ENCODE peak calls at places on chromosomes 1 and 21, in four cellular contexts. D, J, X and P are unnamed samples.

GRCh38 chr1:1438531-1439381 is 3.3 kb downstream of the VWA1 start:
- DNase-seq in D (no peak), J (no peak), X (no peak), P (no peak)

GRCh38 chr1:210709694-210710093 is 381.0 kb downstream of the HHAT start:
- DNase-seq in D (no peak), J (no peak), X (no peak), P (no peak)

GRCh38 chr1:154697710-154698109 is 89.7 kb upstream of the ADAR start:
- DNase-seq in D (no peak), J (no peak), X (no peak), P (no peak)

GRCh38 chr21:40754466-40754865 is 92.5 kb downstream of the DSCAM start:
- DNase-seq in D (no peak), J (no peak), X (no peak), P (no peak)

GRCh38 chr1:35569956-35570355 is 3.2 kb upstream of the TFAP2E start:
- DNase-seq in D (no peak), J (no peak), X (no peak), P (no peak)

GRCh38 chr1:115184951-115185331 is 95.6 kb upstream of the TSPAN2 start:
- DNase-seq in D (no peak), J (no peak), X (no peak), P (no peak)

GRCh38 chr1:156908541-156908940 is 11.9 kb upstream of the LRRC71 start:
- DNase-seq in D (no peak), J (no peak), X (no peak), P (no peak)

GRCh38 chr1:168161459-168161858 is 17.3 kb upstream of the TIPRL start:
- DNase-seq in D (no peak), J (peak), X (no peak), P (no peak)

GRCh38 chr21:42535602-42536171 is 22.0 kb downstream of the SLC37A1 start:
- DNase-seq in D (no peak), J (no peak), X (peak), P (no peak)

GRCh38 chr1:20102875-20103274 is 16.5 kb downstream of the PLA2G2D start:
- DNase-seq in D (no peak), J (no peak), X (no peak), P (no peak)

GRCh38 chr1:44810101-44810761 is 1.9 kb downstream of the BTBD19 start:
- DNase-seq in D (no peak), J (no peak), X (peak), P (no peak)

GRCh38 chr1:32989160-32989894 is 24.7 kb upstream of the RNF19B start:
- DNase-seq in D (no peak), J (peak), X (no peak), P (no peak)

GRCh38 chr1:198713081-198713480 is 74.2 kb downstream of the PTPRC start:
- DNase-seq in D (no peak), J (no peak), X (no peak), P (no peak)

GRCh38 chr1:184686540-184686939 is 68.1 kb downstream of the EDEM3 start:
- DNase-seq in D (peak), J (no peak), X (no peak), P (no peak)

GRCh38 chr1:222048030-222048632 is 306.2 kb upstream of the DUSP10 start:
- DNase-seq in D (no peak), J (no peak), X (peak), P (no peak)

GRCh38 chr1:44108241-44108640 is 10.4 kb upstream of the KLF17 start:
- DNase-seq in D (no peak), J (no peak), X (no peak), P (no peak)

GRCh38 chr1:183454377-183454776 is 17.9 kb upstream of the SMG7 start:
- DNase-seq in D (no peak), J (no peak), X (no peak), P (no peak)

GRCh38 chr1:34532113-34532512 is 222.7 kb upstream of the GJB5 start:
- DNase-seq in D (no peak), J (no peak), X (peak), P (no peak)

GRCh38 chr1:7478142-7478796 is 292.8 kb upstream of the VAMP3 start:
- DNase-seq in D (no peak), J (no peak), X (no peak), P (no peak)

GRCh38 chr1:211708006-211708405 is 32.6 kb upstream of the NEK2 start:
- DNase-seq in D (no peak), J (no peak), X (no peak), P (no peak)

GRCh38 chr1:228515200-228515834 is 28.1 kb downstream of the RNF187 start:
- DNase-seq in D (peak), J (peak), X (no peak), P (no peak)

GRCh38 chr1:224447251-224447650 is 12.7 kb upstream of the WDR26 start:
- DNase-seq in D (no peak), J (no peak), X (no peak), P (no peak)

GRCh38 chr1:93140106-93140505 is 40.1 kb downstream of the TMED5 start:
- DNase-seq in D (no peak), J (no peak), X (no peak), P (no peak)

GRCh38 chr1:12472798-12473551 is 145.0 kb downstream of the DHRS3 start:
- DNase-seq in D (no peak), J (peak), X (no peak), P (no peak)

GRCh38 chr1:241672301-241672700 is 20.2 kb downstream of the WDR64 start:
- DNase-seq in D (peak), J (no peak), X (no peak), P (no peak)

GRCh38 chr1:215567491-215568286 is 585 bp downstream of the KCTD3 start:
- DNase-seq in D (peak), J (peak), X (no peak), P (peak)

GRCh38 chr1:29585656-29586055 is 349.3 kb downstream of the PTPRU start:
- DNase-seq in D (no peak), J (no peak), X (no peak), P (no peak)

GRCh38 chr1:20717452-20718342 is at the start of gene KIF17:
- DNase-seq in D (no peak), J (peak), X (no peak), P (peak)

GRCh38 chr1:35902671-35903070 is 19.7 kb downstream of the AGO1 start:
- DNase-seq in D (no peak), J (no peak), X (no peak), P (no peak)

GRCh38 chr1:204319462-204319861 is 40.3 kb downstream of the PLEKHA6 start:
- DNase-seq in D (no peak), J (peak), X (no peak), P (no peak)

DNA sequence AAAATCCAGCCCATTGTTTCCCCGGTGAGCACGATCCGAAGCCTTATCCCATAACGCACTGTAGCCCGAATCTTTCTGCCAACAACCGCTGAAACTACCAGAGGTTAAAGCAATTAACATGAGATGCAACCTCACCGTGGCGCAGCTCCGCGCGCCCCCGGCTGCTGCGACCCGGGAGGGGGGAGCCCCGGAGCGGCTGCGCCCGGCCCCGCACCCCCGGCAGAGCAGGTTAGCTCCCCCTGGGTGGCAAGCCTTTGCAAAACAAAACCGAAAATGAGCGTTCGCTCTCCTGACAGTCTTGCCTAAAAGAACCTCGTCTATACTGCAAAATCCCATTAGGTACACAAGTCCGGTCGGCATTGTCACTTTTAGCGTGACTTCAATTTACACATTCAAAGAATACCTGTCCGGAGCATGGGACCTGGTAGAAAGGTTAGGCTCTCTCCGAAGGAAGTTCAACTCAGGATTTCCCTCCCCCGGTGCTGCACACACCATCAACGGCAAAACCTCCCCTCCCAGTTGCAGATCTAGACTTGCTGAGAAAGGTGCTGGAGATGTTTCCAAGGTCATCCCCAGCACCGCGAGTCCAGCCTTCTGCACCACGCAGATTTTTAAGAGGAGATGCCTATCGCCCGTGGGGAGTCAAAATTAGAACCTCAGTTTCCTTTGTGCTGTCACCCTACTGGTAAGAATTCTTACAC is 107.5 kb downstream of the ZNF281 start:
- DNase-seq in D (no peak), J (no peak), X (no peak), P (peak)
- TF ChIP-seq CREM in D (no peak), J (no peak), X (no peak), P (no peak)

GRCh38 chr1:207910678-207911354 is at the start of gene CD34:
- DNase-seq in D (no peak), J (no peak), X (no peak), P (peak)
- TF ChIP-seq CREM in D (no peak), J (no peak), X (no peak), P (no peak)

GRCh38 chr1:61087574-61087973 is 5.2 kb downstream of the NFIA start:
- DNase-seq in D (no peak), J (no peak), X (no peak), P (no peak)
- TF ChIP-seq CREM in D (no peak), J (no peak), X (no peak), P (no peak)

GRCh38 chr1:109923946-109924275 is 13.3 kb downstream of the CSF1 start:
- DNase-seq in D (no peak), J (no peak), X (no peak), P (no peak)

GRCh38 chr1:109925159-109925990 is 14.7 kb downstream of the CSF1 start:
- DNase-seq in D (no peak), J (no peak), X (no peak), P (no peak)

GRCh38 chr1:109922326-109922725 is 11.7 kb downstream of the CSF1 start:
- DNase-seq in D (no peak), J (no peak), X (no peak), P (no peak)

GRCh38 chr1:109924316-109924715 is 13.7 kb downstream of the CSF1 start:
- DNase-seq in D (no peak), J (no peak), X (no peak), P (no peak)

DNA sequence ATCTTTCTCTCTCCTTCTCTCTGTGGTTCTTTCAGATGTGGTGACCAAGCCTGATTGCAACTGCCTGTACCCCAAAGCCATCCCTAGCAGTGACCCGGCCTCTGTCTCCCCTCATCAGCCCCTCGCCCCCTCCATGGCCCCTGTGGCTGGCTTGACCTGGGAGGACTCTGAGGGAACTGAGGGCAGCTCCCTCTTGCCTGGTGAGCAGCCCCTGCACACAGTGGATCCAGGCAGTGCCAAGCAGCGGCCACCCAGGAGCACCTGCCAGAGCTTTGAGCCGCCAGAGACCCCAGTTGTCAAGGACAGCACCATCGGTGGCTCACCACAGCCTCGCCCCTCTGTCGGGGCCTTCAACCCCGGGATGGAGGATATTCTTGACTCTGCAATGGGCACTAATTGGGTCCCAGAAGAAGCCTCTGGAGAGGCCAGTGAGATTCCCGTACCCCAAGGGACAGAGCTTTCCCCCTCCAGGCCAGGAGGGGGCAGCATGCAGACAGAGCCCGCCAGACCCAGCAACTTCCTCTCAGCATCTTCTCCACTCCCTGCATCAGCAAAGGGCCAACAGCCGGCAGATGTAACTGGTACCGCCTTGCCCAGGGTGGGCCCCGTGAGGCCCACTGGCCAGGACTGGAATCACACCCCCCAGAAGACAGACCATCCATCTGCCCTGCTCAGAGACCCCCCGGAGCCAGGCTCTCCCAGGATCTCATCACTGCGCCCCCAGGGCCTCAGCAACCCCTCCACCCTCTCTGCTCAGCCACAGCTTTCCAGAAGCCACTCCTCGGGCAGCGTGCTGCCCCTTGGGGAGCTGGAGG is 12.7 kb downstream of the CSF1 start:
- DNase-seq in D (no peak), J (peak), X (no peak), P (peak)
- TF ChIP-seq CREM in D (no peak), J (no peak), X (no peak), P (no peak)

GRCh38 chr1:229855999-229856650 is 210.9 kb upstream of the GALNT2 start:
- DNase-seq in D (no peak), J (no peak), X (peak), P (no peak)
- TF ChIP-seq CREM in D (no peak), J (no peak), X (no peak), P (no peak)

GRCh38 chr1:70112838-70113237 is 92.5 kb downstream of the LRRC40 start:
- DNase-seq in D (no peak), J (peak), X (no peak), P (no peak)
- TF ChIP-seq CREM in D (no peak), J (no peak), X (no peak), P (no peak)

GRCh38 chr1:97844552-97845089 is 76.2 kb downstream of the DPYD start:
- DNase-seq in D (no peak), J (no peak), X (no peak), P (no peak)
- TF ChIP-seq CREM in D (no peak), J (no peak), X (no peak), P (no peak)

GRCh38 chr1:10777749-10778574 is 18.5 kb downstream of the CASZ1 start:
- DNase-seq in D (no peak), J (no peak), X (no peak), P (no peak)

GRCh38 chr1:10774615-10775310 is 21.7 kb downstream of the CASZ1 start:
- DNase-seq in D (no peak), J (no peak), X (no peak), P (no peak)

GRCh38 chr1:10773851-10774614 is 22.4 kb downstream of the CASZ1 start:
- DNase-seq in D (no peak), J (no peak), X (no peak), P (no peak)

GRCh38 chr1:10778640-10779039 is 17.8 kb downstream of the CASZ1 start:
- DNase-seq in D (no peak), J (no peak), X (no peak), P (no peak)

DNA sequence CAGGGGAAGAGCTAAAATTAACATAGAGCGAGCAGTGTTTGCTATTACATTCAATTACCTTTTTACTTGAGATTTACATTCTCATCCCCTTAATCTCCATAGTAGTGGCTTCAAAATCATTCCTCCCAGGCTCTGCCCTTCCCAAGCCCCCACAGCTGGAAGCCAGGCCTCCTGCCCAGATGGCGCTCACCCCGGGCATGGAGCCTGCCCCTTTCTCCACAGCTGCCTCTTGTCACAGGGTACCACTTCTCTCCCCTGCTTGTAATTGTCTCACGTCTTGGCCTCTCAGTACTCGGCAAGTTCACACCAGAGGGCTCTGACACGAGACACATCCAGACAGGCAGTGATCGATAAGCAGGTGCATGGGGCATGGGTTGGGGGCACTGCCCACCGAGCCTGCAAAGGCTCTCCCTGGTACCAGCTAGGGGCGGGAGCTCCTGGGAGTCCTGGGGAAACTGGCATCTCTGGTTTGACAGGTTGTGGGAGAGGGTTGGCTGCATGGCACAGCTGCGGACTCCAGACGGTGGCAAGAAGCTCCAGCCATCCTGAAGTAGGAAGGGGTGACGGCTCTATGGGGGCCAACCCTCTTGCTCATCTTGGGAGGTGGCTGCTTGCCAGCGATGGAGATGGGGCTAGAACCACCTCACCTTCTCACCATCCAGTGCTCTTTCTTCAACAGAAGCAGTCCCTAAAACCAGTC is 20.1 kb downstream of the CASZ1 start:
- DNase-seq in D (no peak), J (no peak), X (no peak), P (no peak)
- TF ChIP-seq CREM in D (no peak), J (no peak), X (no peak), P (no peak)

GRCh38 chr1:116585886-116586285 is 15.1 kb upstream of the CD58 start:
- DNase-seq in D (no peak), J (no peak), X (no peak), P (no peak)

GRCh38 chr1:116587496-116588308 is 16.9 kb upstream of the CD58 start:
- DNase-seq in D (no peak), J (no peak), X (no peak), P (no peak)

GRCh38 chr1:116581323-116581885 is 10.6 kb upstream of the CD58 start:
- DNase-seq in D (no peak), J (no peak), X (no peak), P (no peak)

DNA sequence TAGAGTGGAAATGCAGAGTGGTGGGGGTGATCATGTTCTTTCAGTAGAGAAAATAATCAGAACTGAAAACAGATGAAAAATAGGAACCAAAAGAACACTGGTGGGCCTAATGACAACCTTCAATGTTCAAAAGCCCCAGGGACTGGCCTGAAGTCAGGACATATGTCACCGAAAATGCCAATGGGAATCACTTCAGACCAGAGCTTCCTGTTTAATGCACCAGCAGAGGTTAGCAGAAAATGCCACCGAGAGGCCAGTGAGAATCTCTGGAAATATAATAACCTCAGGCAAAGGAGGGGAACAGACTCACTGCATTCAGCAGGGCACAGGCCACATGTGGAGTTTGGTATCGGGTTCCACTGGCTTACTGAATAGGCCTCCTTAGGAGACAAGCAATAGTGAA is 15.9 kb upstream of the CD58 start:
- DNase-seq in D (no peak), J (no peak), X (no peak), P (no peak)
- TF ChIP-seq CREM in D (no peak), J (no peak), X (no peak), P (no peak)